ENCODE peak calls at places on chromosomes 12 and 14, in four cellular contexts. B is caudate nucleus, P is pancreas, O is lung. J is an unnamed sample.

GRCh38 chr14:62206456-62206855 is 444.2 kb downstream of the SNAPC1 start:
- DNase-seq in P (no peak), O (no peak), B (no peak), J (no peak)

GRCh38 chr12:32568241-32568640 is 110.9 kb upstream of the DNM1L start:
- DNase-seq in P (no peak), B (no peak), O (no peak), J (no peak)

GRCh38 chr14:45135181-45135580 is 549 bp upstream of the FANCM start:
- DNase-seq in B (no peak), P (no peak), O (no peak), J (no peak)

GRCh38 chr12:120757226-120757742 is 31.7 kb downstream of the ACADS start:
- DNase-seq in O (no peak), B (no peak), P (no peak), J (no peak)

GRCh38 chr14:94043111-94043755 is 17.1 kb downstream of the OTUB2 start:
- DNase-seq in O (no peak), B (no peak), P (no peak), J (no peak)

GRCh38 chr12:106918746-106919145 is 37.0 kb upstream of the TMEM263 start:
- DNase-seq in B (no peak), P (no peak), O (no peak), J (no peak)

GRCh38 chr12:123153906-123154305 is 3.0 kb upstream of the PITPNM2 start:
- DNase-seq in B (no peak), O (no peak), P (no peak), J (no peak)

GRCh38 chr12:113086249-113087164 is 30.0 kb downstream of the DTX1 start:
- DNase-seq in P (no peak), B (no peak), O (no peak), J (no peak)

GRCh38 chr14:22955702-22956575 is 951 bp downstream of the HAUS4 start:
- DNase-seq in O (no peak), P (no peak), B (no peak), J (no peak)

GRCh38 chr14:103848720-103849077 is 1.3 kb upstream of the PPP1R13B start:
- DNase-seq in B (no peak), O (no peak), P (no peak), J (no peak)
- H3K27ac ChIP-seq in B (peak), O (peak), P (peak), J (peak)

GRCh38 chr12:109192358-109192757 is 76.0 kb downstream of the ACACB start:
- DNase-seq in P (no peak), O (no peak), B (no peak), J (no peak)

GRCh38 chr12:109197327-109197726 is 80.9 kb downstream of the ACACB start:
- DNase-seq in O (no peak), B (no peak), P (no peak), J (no peak)

GRCh38 chr12:109196332-109196731 is 79.9 kb downstream of the ACACB start:
- DNase-seq in O (no peak), P (no peak), B (no peak), J (no peak)

GRCh38 chr12:109191621-109192250 is 75.3 kb downstream of the ACACB start:
- DNase-seq in P (no peak), B (no peak), O (no peak), J (no peak)

GRCh38 chr12:109193896-109194295 is 77.5 kb downstream of the ACACB start:
- DNase-seq in O (no peak), P (no peak), B (no peak), J (no peak)
- H3K27ac ChIP-seq in O (no peak), P (no peak), B (no peak), J (no peak)

GRCh38 chr14:64722842-64723447 is 18.7 kb downstream of the PLEKHG3 start:
- DNase-seq in O (no peak), B (no peak), P (no peak), J (no peak)
- H3K27ac ChIP-seq in O (peak), B (peak), P (peak), J (peak)

DNA sequence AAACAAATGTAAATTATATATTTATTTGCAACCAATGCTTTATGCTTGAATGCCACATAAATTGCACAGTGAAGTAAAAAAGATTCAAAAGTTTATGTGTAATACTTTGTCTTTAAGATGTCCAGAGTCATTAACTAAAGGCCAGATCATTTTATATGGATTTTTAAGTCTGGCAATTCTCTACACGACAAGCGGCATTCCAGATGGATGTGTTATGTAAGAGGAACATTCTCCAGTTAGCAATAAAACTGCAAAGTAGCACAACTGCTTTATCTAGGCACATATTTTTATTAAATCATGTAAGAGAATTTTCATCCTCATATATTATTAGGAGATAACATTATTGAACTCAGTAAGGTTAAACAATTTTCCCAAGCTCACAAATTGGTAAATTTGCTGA is 1717.7 kb upstream of the SEL1L start:
- DNase-seq in P (no peak), O (no peak), B (no peak), J (no peak)
- H3K27ac ChIP-seq in P (no peak), O (no peak), B (no peak), J (no peak)

J was measured in substantia nigra.